ENCODE peak calls at places on chromosomes 7 and 10, in four cellular contexts. Q is caudate nucleus, F is transverse colon, Y is left colon. H is an unnamed sample.

GRCh38 chr7:112510743-112511110 is 29.9 kb downstream of the LSMEM1 start:
- DNase-seq in F (no peak), Y (no peak), Q (no peak), H (no peak)

GRCh38 chr10:92615515-92615914 is 22.6 kb downstream of the KIF11 start:
- DNase-seq in Q (no peak), Y (no peak), F (no peak), H (no peak)

GRCh38 chr7:158050441-158051371 is 536.9 kb downstream of the PTPRN2 start:
- DNase-seq in Q (no peak), F (no peak), Y (no peak), H (no peak)

GRCh38 chr7:127600885-127601284 is 7.3 kb downstream of the FSCN3 start:
- DNase-seq in Q (no peak), F (no peak), Y (no peak), H (no peak)

GRCh38 chr7:95511716-95512260 is 26.0 kb downstream of the ASB4 start:
- DNase-seq in Y (peak), Q (peak), F (peak), H (no peak)

GRCh38 chr10:121741246-121741645 is 143.0 kb upstream of the FGFR2 start:
- DNase-seq in Y (no peak), F (no peak), Q (no peak), H (no peak)

GRCh38 chr7:52779004-52779403 is 256.4 kb upstream of the POM121L12 start:
- DNase-seq in F (no peak), Q (no peak), Y (no peak), H (no peak)

GRCh38 chr7:136998495-136998894 is 130.0 kb downstream of the CHRM2 start:
- DNase-seq in Q (no peak), Y (no peak), F (no peak), H (no peak)

GRCh38 chr10:69446229-69446628 is 5.0 kb upstream of the TSPAN15 start:
- DNase-seq in F (no peak), Y (no peak), Q (no peak), H (no peak)

GRCh38 chr7:6227294-6227846 is 45.1 kb downstream of the CYTH3 start:
- DNase-seq in F (no peak), Q (no peak), Y (no peak), H (no peak)

GRCh38 chr7:36393826-36394225 is 4.2 kb downstream of the ANLN start:
- DNase-seq in Y (no peak), Q (no peak), F (no peak), H (no peak)

GRCh38 chr10:101580486-101581399 is 7.3 kb downstream of the POLL start:
- DNase-seq in F (no peak), Q (no peak), Y (no peak), H (no peak)

GRCh38 chr10:21315321-21316220 is 209.9 kb downstream of the SKIDA1 start:
- DNase-seq in Q (no peak), Y (no peak), F (no peak), H (no peak)

GRCh38 chr7:41822259-41822658 is 119.4 kb upstream of the INHBA start:
- DNase-seq in F (no peak), Q (no peak), Y (no peak), H (no peak)

GRCh38 chr7:152076324-152076821 is 50.9 kb downstream of the GALNT11 start:
- DNase-seq in Q (no peak), Y (peak), F (peak), H (no peak)

GRCh38 chr7:105896407-105896842 is 20.0 kb upstream of the ATXN7L1 start:
- DNase-seq in Q (no peak), Y (peak), F (peak), H (no peak)

GRCh38 chr7:143382126-143382790 is 1.1 kb downstream of the ZYX start:
- DNase-seq in F (no peak), Y (no peak), Q (no peak), H (no peak)